ENCODE peak calls at places on chromosomes 6 and 20, in seven cellular contexts. One of them, this sample, is unnamed.

GRCh38 chr6:103675807-103676406 is 1183.8 kb downstream of the HACE1 start:
- DNase-seq in gastrocnemius medialis: no peak
- DNase-seq in activated naive CD4-positive, alpha-beta T cell treated with anti-CD3 and anti-CD28 coated beads, Interleukin-2, amount 50 U/mL, for 16 hours: no peak
- DNase-seq in astrocyte of the hippocampus: peak; percentile 27
- DNase-seq in amygdala: no peak
- DNase-seq in RPMI8226: no peak
- DNase-seq in epithelial cell of esophagus: peak; percentile 4
- DNase-seq in this sample: no peak

GRCh38 chr20:8996817-8997512 is 71.9 kb upstream of the PLCB4 start:
- DNase-seq in gastrocnemius medialis: no peak
- DNase-seq in activated naive CD4-positive, alpha-beta T cell treated with anti-CD3 and anti-CD28 coated beads, Interleukin-2, amount 50 U/mL, for 16 hours: no peak
- DNase-seq in astrocyte of the hippocampus: no peak
- DNase-seq in amygdala: no peak
- DNase-seq in RPMI8226: no peak
- DNase-seq in epithelial cell of esophagus: no peak
- DNase-seq in this sample: no peak

GRCh38 chr20:49431345-49431744 is 51.1 kb downstream of the KCNB1 start:
- DNase-seq in gastrocnemius medialis: no peak
- DNase-seq in activated naive CD4-positive, alpha-beta T cell treated with anti-CD3 and anti-CD28 coated beads, Interleukin-2, amount 50 U/mL, for 16 hours: no peak
- DNase-seq in astrocyte of the hippocampus: no peak
- DNase-seq in amygdala: no peak
- DNase-seq in RPMI8226: no peak
- DNase-seq in epithelial cell of esophagus: peak; percentile 81
- DNase-seq in this sample: no peak

GRCh38 chr20:1712634-1713625 is 55.4 kb upstream of the SIRPG start:
- DNase-seq in gastrocnemius medialis: no peak
- DNase-seq in activated naive CD4-positive, alpha-beta T cell treated with anti-CD3 and anti-CD28 coated beads, Interleukin-2, amount 50 U/mL, for 16 hours: no peak
- DNase-seq in astrocyte of the hippocampus: no peak
- DNase-seq in amygdala: no peak
- DNase-seq in RPMI8226: no peak
- DNase-seq in epithelial cell of esophagus: peak; percentile 41
- DNase-seq in this sample: no peak

GRCh38 chr20:34546751-34547181 is 11.8 kb upstream of the MAP1LC3A start:
- DNase-seq in gastrocnemius medialis: no peak
- DNase-seq in activated naive CD4-positive, alpha-beta T cell treated with anti-CD3 and anti-CD28 coated beads, Interleukin-2, amount 50 U/mL, for 16 hours: no peak
- DNase-seq in astrocyte of the hippocampus: no peak
- DNase-seq in amygdala: no peak
- DNase-seq in RPMI8226: no peak
- DNase-seq in epithelial cell of esophagus: no peak
- DNase-seq in this sample: no peak

GRCh38 chr20:35768731-35769664 is 2.8 kb upstream of the PHF20 start:
- DNase-seq in gastrocnemius medialis: peak; percentile 97
- DNase-seq in activated naive CD4-positive, alpha-beta T cell treated with anti-CD3 and anti-CD28 coated beads, Interleukin-2, amount 50 U/mL, for 16 hours: peak; percentile 28
- DNase-seq in astrocyte of the hippocampus: peak; percentile 94
- DNase-seq in amygdala: peak; percentile 27
- DNase-seq in RPMI8226: peak; percentile 30
- DNase-seq in epithelial cell of esophagus: peak; percentile 97
- DNase-seq in this sample: peak; percentile 94

GRCh38 chr6:30770164-30770563 is 25.8 kb upstream of the IER3 start:
- DNase-seq in gastrocnemius medialis: no peak
- DNase-seq in activated naive CD4-positive, alpha-beta T cell treated with anti-CD3 and anti-CD28 coated beads, Interleukin-2, amount 50 U/mL, for 16 hours: no peak
- DNase-seq in astrocyte of the hippocampus: peak; percentile 63
- DNase-seq in amygdala: no peak
- DNase-seq in RPMI8226: no peak
- DNase-seq in epithelial cell of esophagus: peak; percentile 38
- DNase-seq in this sample: peak; percentile 74

GRCh38 chr20:14775778-14776177 is 438.4 kb upstream of the FLRT3 start:
- DNase-seq in gastrocnemius medialis: peak; percentile 74
- DNase-seq in activated naive CD4-positive, alpha-beta T cell treated with anti-CD3 and anti-CD28 coated beads, Interleukin-2, amount 50 U/mL, for 16 hours: no peak
- DNase-seq in astrocyte of the hippocampus: peak; percentile 73
- DNase-seq in amygdala: no peak
- DNase-seq in RPMI8226: no peak
- DNase-seq in epithelial cell of esophagus: peak; percentile 99
- DNase-seq in this sample: peak; percentile 22

GRCh38 chr20:38173237-38174156 is 8.4 kb upstream of the TGM2 start:
- DNase-seq in gastrocnemius medialis: no peak
- DNase-seq in activated naive CD4-positive, alpha-beta T cell treated with anti-CD3 and anti-CD28 coated beads, Interleukin-2, amount 50 U/mL, for 16 hours: no peak
- DNase-seq in astrocyte of the hippocampus: peak; percentile 92
- DNase-seq in amygdala: no peak
- DNase-seq in RPMI8226: no peak
- DNase-seq in epithelial cell of esophagus: peak; percentile 89
- DNase-seq in this sample: peak; percentile 87

This sample was measured in kidney tubule cell.